ENCODE peak calls at places on chromosomes 3 and 15, in seven cellular contexts. L is activated CD4-positive, CD25-positive, alpha-beta regulatory T cell treated with anti-CD3 and anti-CD28 coated beads, Interleukin-2, amount 50 U/mL, for 16 hours; Y is esophagus muscularis mucosa; M is stimulated activated CD4-positive, alpha-beta T cell treated with anti-CD3 and anti-CD28 coated beads, Interleukin-15, amount 100 ng/mL, for 1 hour; J is lower lobe of right lung; T is right cardiac atrium; P is ovary. U is an unnamed sample.

GRCh38 chr3:190132376-190132775 is 11.7 kb upstream of the P3H2 start:
- DNase-seq in P (no peak), Y (no peak), M (no peak), L (no peak), J (no peak), T (no peak), U (no peak)

GRCh38 chr3:127662051-127662469 is 10.7 kb upstream of the ABTB1 start:
- DNase-seq in P (no peak), M (no peak), J (no peak), T (no peak), Y (no peak), L (no peak), U (no peak)

GRCh38 chr3:71372369-71372768 is 211.2 kb downstream of the FOXP1 start:
- DNase-seq in Y (peak), P (no peak), L (no peak), J (no peak), T (no peak), M (no peak), U (no peak)

GRCh38 chr3:162183440-162183839 is 686.8 kb downstream of the OTOL1 start:
- DNase-seq in J (no peak), Y (no peak), M (no peak), T (no peak), P (no peak), L (no peak), U (no peak)

GRCh38 chr15:87942316-87942715 is 314.2 kb downstream of the NTRK3 start:
- DNase-seq in Y (no peak), J (no peak), L (no peak), M (no peak), P (no peak), T (no peak), U (no peak)

GRCh38 chr15:86266896-86267484 is 187.3 kb downstream of the AGBL1 start:
- DNase-seq in J (no peak), Y (no peak), M (no peak), P (no peak), L (no peak), T (no peak), U (no peak)

GRCh38 chr15:61715082-61715481 is 345.2 kb downstream of the VPS13C start:
- DNase-seq in P (no peak), T (no peak), L (no peak), M (no peak), Y (peak), J (no peak), U (no peak)

GRCh38 chr3:174710622-174711021 is 148.5 kb upstream of the NAALADL2 start:
- DNase-seq in J (no peak), P (no peak), L (no peak), M (no peak), T (no peak), Y (no peak), U (no peak)

GRCh38 chr3:15876669-15877068 is 78.9 kb upstream of the ANKRD28 start:
- DNase-seq in J (no peak), T (no peak), M (no peak), L (no peak), Y (no peak), P (no peak), U (no peak)

GRCh38 chr3:45987368-45988099 is 8.1 kb downstream of the FYCO1 start:
- DNase-seq in T (peak), L (no peak), M (no peak), P (peak), Y (peak), J (no peak), U (no peak)

GRCh38 chr3:47799733-47800132 is 3.2 kb upstream of the DHX30 start:
- DNase-seq in T (no peak), J (no peak), P (no peak), L (no peak), M (no peak), Y (no peak), U (no peak)

GRCh38 chr15:65413760-65414144 is 9.0 kb downstream of the IGDCC4 start:
- DNase-seq in Y (no peak), J (no peak), T (no peak), M (no peak), L (no peak), P (no peak), U (no peak)

GRCh38 chr15:67783303-67783702 is 42.0 kb upstream of the SKOR1 start:
- DNase-seq in M (peak), L (peak), Y (peak), J (no peak), T (no peak), P (no peak), U (no peak)

U was measured in cerebellar nuclear complex.